ENCODE peak calls at places on chromosomes 4 and X, in six cellular contexts. O, F, U, V, H and T are unnamed samples.
A peak's percentile ranks its signal among the peaks of the same experiment; 100 is the strongest.

GRCh38 chr4:152640058-152640921 is 39.5 kb downstream of the TMEM154 start:
- DNase-seq in H (no peak), O (no peak), U (no peak), F (peak; percentile 55), V (no peak), T (peak; percentile 38)

GRCh38 chr4:182212211-182212761 is 30.9 kb upstream of the TENM3 start:
- DNase-seq in F (peak; percentile 47), H (peak; percentile 86), U (no peak), V (peak; percentile 47), O (no peak), T (peak; percentile 91)

GRCh38 chr4:150010525-150011126 is 67.6 kb upstream of the DCLK2 start:
- DNase-seq in O (no peak), U (peak; percentile 25), V (peak; percentile 33), H (no peak), F (peak; percentile 78), T (peak; percentile 80)

GRCh38 chr4:27921236-27921635 is 1060.6 kb downstream of the STIM2 start:
- DNase-seq in V (no peak), H (no peak), U (no peak), F (no peak), O (no peak), T (no peak)

GRCh38 chr4:149291463-149291862 is 524.2 kb downstream of the IQCM start:
- DNase-seq in H (no peak), V (no peak), U (no peak), F (no peak), O (no peak), T (no peak)

GRCh38 chrX:66863721-66864120 is 224.8 kb upstream of the EDA2R start:
- DNase-seq in O (no peak), F (no peak), H (no peak), V (no peak), U (peak; percentile 32), T (no peak)

GRCh38 chr4:183971938-183972490 is 66.9 kb downstream of the STOX2 start:
- DNase-seq in V (no peak), H (no peak), U (no peak), O (no peak), F (no peak), T (peak; percentile 53)

GRCh38 chr4:164904336-164904735 is 27.4 kb downstream of the APELA start:
- DNase-seq in F (no peak), U (no peak), H (no peak), V (no peak), O (no peak), T (no peak)

GRCh38 chrX:132146456-132146855 is 18.6 kb upstream of the FRMD7 start:
- DNase-seq in U (no peak), V (no peak), H (no peak), O (no peak), F (no peak), T (no peak)

GRCh38 chr4:18722748-18723191 is 701.2 kb upstream of the LCORL start:
- DNase-seq in H (no peak), O (no peak), V (no peak), F (peak; percentile 85), U (no peak), T (no peak)

GRCh38 chrX:1524874-1525582 is 12.0 kb downstream of the P2RY8 start:
- DNase-seq in O (no peak), H (no peak), V (no peak), U (no peak), F (no peak), T (no peak)

GRCh38 chr4:81807927-81808672 is 336.4 kb upstream of the RASGEF1B start:
- DNase-seq in F (peak; percentile 98), H (no peak), O (no peak), U (no peak), V (peak; percentile 97), T (peak; percentile 83)

GRCh38 chr4:137946423-137946822 is 295.7 kb downstream of the SLC7A11 start:
- DNase-seq in U (no peak), O (no peak), H (no peak), V (no peak), F (no peak), T (no peak)

GRCh38 chr4:186852964-186853391 is 129.3 kb upstream of the FAT1 start:
- DNase-seq in F (no peak), U (no peak), H (no peak), O (no peak), V (no peak), T (no peak)

GRCh38 chr4:176781739-176782100 is 11.0 kb downstream of the VEGFC start:
- DNase-seq in O (no peak), F (no peak), U (no peak), V (no peak), H (no peak), T (no peak)

GRCh38 chr4:169567916-169568315 is 44.5 kb downstream of the NEK1 start:
- DNase-seq in F (no peak), O (no peak), V (no peak), H (no peak), U (no peak), T (peak; percentile 16)

GRCh38 chrX:130916636-130917422 is 13.8 kb upstream of the ENOX2 start:
- DNase-seq in V (peak; percentile 48), U (peak; percentile 36), O (peak; percentile 42), H (no peak), F (peak; percentile 36), T (peak; percentile 66)

GRCh38 chrX:397575-397974 is 10.9 kb upstream of the PPP2R3B start:
- DNase-seq in U (peak; percentile 50), H (no peak), V (no peak), O (no peak), F (no peak), T (peak; percentile 28)

GRCh38 chr4:168656055-168656660 is 159.3 kb downstream of the PALLD start:
- DNase-seq in V (no peak), H (no peak), U (no peak), F (no peak), O (no peak), T (peak; percentile 89)

GRCh38 chrX:153593811-153594500 is 5.0 kb downstream of the CCNQ start:
- DNase-seq in H (no peak), O (no peak), U (no peak), F (no peak), V (no peak), T (no peak)

GRCh38 chr4:147355849-147356248 is 125.0 kb upstream of the EDNRA start:
- DNase-seq in V (no peak), F (no peak), H (no peak), U (no peak), O (no peak), T (peak; percentile 56)

GRCh38 chrX:46912673-46913491 is 661 bp downstream of the JADE3 start:
- DNase-seq in U (peak; percentile 46), O (peak; percentile 7), F (peak; percentile 52), H (no peak), V (no peak), T (peak; percentile 65)

GRCh38 chr4:137387924-137388323 is 144.4 kb downstream of the PCDH18 start:
- DNase-seq in V (no peak), H (no peak), U (no peak), F (no peak), O (no peak), T (no peak)

GRCh38 chrX:119729408-119730201 is 28.8 kb upstream of the SOWAHD start:
- DNase-seq in H (no peak), V (no peak), O (peak; percentile 67), U (peak; percentile 39), F (peak; percentile 45), T (peak; percentile 64)

GRCh38 chr4:7371122-7371941 is 63.4 kb downstream of the PSAPL1 start:
- DNase-seq in O (no peak), U (no peak), F (no peak), V (peak; percentile 36), H (no peak), T (peak; percentile 50)

GRCh38 chr4:72136429-72136828 is 104.6 kb downstream of the NPFFR2 start:
- DNase-seq in U (no peak), H (no peak), O (no peak), V (no peak), F (no peak), T (no peak)